ENCODE peak calls at places on chromosomes 11 and 22, in seven cellular contexts. One of them, this sample, is unnamed.

GRCh38 chr11:63508009-63508408 is 2.1 kb downstream of the LGALS12 start:
- DNase-seq in neuronal stem cell: peak; percentile 20
- DNase-seq in activated CD4-positive, alpha-beta T cell treated with anti-CD3 and anti-CD28 coated beads, Interleukin-2, amount 50 U/mL, for 1 hour: no peak
- DNase-seq in NCI-H774: no peak
- DNase-seq in stimulated activated CD4-positive, alpha-beta T cell treated with anti-CD3 and anti-CD28 coated beads, Interleukin-1b, Interleukin-23, amount 100 ng/mL, for 24 hours: no peak
- DNase-seq in naive thymus-derived CD8-positive, alpha-beta T cell: no peak
- DNase-seq in sciatic nerve: no peak
- DNase-seq in this sample: peak; percentile 64

GRCh38 chr11:120337133-120337895 is 1.1 kb downstream of the ARHGEF12 start:
- DNase-seq in neuronal stem cell: peak; percentile 23
- DNase-seq in NCI-H774: no peak
- DNase-seq in activated CD4-positive, alpha-beta T cell treated with anti-CD3 and anti-CD28 coated beads, Interleukin-2, amount 50 U/mL, for 1 hour: no peak
- DNase-seq in stimulated activated CD4-positive, alpha-beta T cell treated with anti-CD3 and anti-CD28 coated beads, Interleukin-1b, Interleukin-23, amount 100 ng/mL, for 24 hours: no peak
- DNase-seq in naive thymus-derived CD8-positive, alpha-beta T cell: no peak
- DNase-seq in sciatic nerve: peak; percentile 65
- DNase-seq in this sample: peak; percentile 66

GRCh38 chr11:59669611-59670009 is 773 bp upstream of the PATL1 start:
- DNase-seq in stimulated activated CD4-positive, alpha-beta T cell treated with anti-CD3 and anti-CD28 coated beads, Interleukin-1b, Interleukin-23, amount 100 ng/mL, for 24 hours: no peak
- DNase-seq in NCI-H774: no peak
- DNase-seq in sciatic nerve: peak; percentile 72
- DNase-seq in activated CD4-positive, alpha-beta T cell treated with anti-CD3 and anti-CD28 coated beads, Interleukin-2, amount 50 U/mL, for 1 hour: no peak
- DNase-seq in naive thymus-derived CD8-positive, alpha-beta T cell: no peak
- DNase-seq in neuronal stem cell: no peak
- DNase-seq in this sample: no peak

GRCh38 chr11:78397398-78397797 is 20.2 kb downstream of the GAB2 start:
- DNase-seq in sciatic nerve: no peak
- DNase-seq in activated CD4-positive, alpha-beta T cell treated with anti-CD3 and anti-CD28 coated beads, Interleukin-2, amount 50 U/mL, for 1 hour: no peak
- DNase-seq in stimulated activated CD4-positive, alpha-beta T cell treated with anti-CD3 and anti-CD28 coated beads, Interleukin-1b, Interleukin-23, amount 100 ng/mL, for 24 hours: no peak
- DNase-seq in NCI-H774: no peak
- DNase-seq in neuronal stem cell: no peak
- DNase-seq in naive thymus-derived CD8-positive, alpha-beta T cell: no peak
- DNase-seq in this sample: peak; percentile 71

GRCh38 chr22:36463783-36464184 is 17.7 kb downstream of the TXN2 start:
- DNase-seq in naive thymus-derived CD8-positive, alpha-beta T cell: no peak
- DNase-seq in sciatic nerve: no peak
- DNase-seq in neuronal stem cell: no peak
- DNase-seq in activated CD4-positive, alpha-beta T cell treated with anti-CD3 and anti-CD28 coated beads, Interleukin-2, amount 50 U/mL, for 1 hour: no peak
- DNase-seq in stimulated activated CD4-positive, alpha-beta T cell treated with anti-CD3 and anti-CD28 coated beads, Interleukin-1b, Interleukin-23, amount 100 ng/mL, for 24 hours: no peak
- DNase-seq in NCI-H774: no peak
- DNase-seq in this sample: no peak

GRCh38 chr11:73969991-73970800 is 12.4 kb downstream of the UCP2 start:
- DNase-seq in NCI-H774: no peak
- DNase-seq in sciatic nerve: no peak
- DNase-seq in activated CD4-positive, alpha-beta T cell treated with anti-CD3 and anti-CD28 coated beads, Interleukin-2, amount 50 U/mL, for 1 hour: no peak
- DNase-seq in stimulated activated CD4-positive, alpha-beta T cell treated with anti-CD3 and anti-CD28 coated beads, Interleukin-1b, Interleukin-23, amount 100 ng/mL, for 24 hours: no peak
- DNase-seq in naive thymus-derived CD8-positive, alpha-beta T cell: peak; percentile 43
- DNase-seq in neuronal stem cell: no peak
- DNase-seq in this sample: no peak

GRCh38 chr11:123580557-123581275 is 73.7 kb downstream of the SCN3B start:
- DNase-seq in neuronal stem cell: peak; percentile 54
- DNase-seq in stimulated activated CD4-positive, alpha-beta T cell treated with anti-CD3 and anti-CD28 coated beads, Interleukin-1b, Interleukin-23, amount 100 ng/mL, for 24 hours: peak; percentile 44
- DNase-seq in activated CD4-positive, alpha-beta T cell treated with anti-CD3 and anti-CD28 coated beads, Interleukin-2, amount 50 U/mL, for 1 hour: peak; percentile 64
- DNase-seq in naive thymus-derived CD8-positive, alpha-beta T cell: peak; percentile 37
- DNase-seq in sciatic nerve: peak; percentile 72
- DNase-seq in NCI-H774: peak; percentile 83
- DNase-seq in this sample: peak; percentile 64

GRCh38 chr22:24155597-24156145 is 25.6 kb upstream of the SUSD2 start:
- DNase-seq in NCI-H774: no peak
- DNase-seq in activated CD4-positive, alpha-beta T cell treated with anti-CD3 and anti-CD28 coated beads, Interleukin-2, amount 50 U/mL, for 1 hour: peak; percentile 46
- DNase-seq in neuronal stem cell: peak; percentile 30
- DNase-seq in naive thymus-derived CD8-positive, alpha-beta T cell: peak; percentile 17
- DNase-seq in sciatic nerve: peak; percentile 86
- DNase-seq in stimulated activated CD4-positive, alpha-beta T cell treated with anti-CD3 and anti-CD28 coated beads, Interleukin-1b, Interleukin-23, amount 100 ng/mL, for 24 hours: no peak
- DNase-seq in this sample: peak; percentile 64

GRCh38 chr11:8111636-8112035 is 30.6 kb downstream of the TUB start:
- DNase-seq in stimulated activated CD4-positive, alpha-beta T cell treated with anti-CD3 and anti-CD28 coated beads, Interleukin-1b, Interleukin-23, amount 100 ng/mL, for 24 hours: no peak
- DNase-seq in naive thymus-derived CD8-positive, alpha-beta T cell: no peak
- DNase-seq in NCI-H774: no peak
- DNase-seq in neuronal stem cell: no peak
- DNase-seq in sciatic nerve: no peak
- DNase-seq in activated CD4-positive, alpha-beta T cell treated with anti-CD3 and anti-CD28 coated beads, Interleukin-2, amount 50 U/mL, for 1 hour: no peak
- DNase-seq in this sample: no peak

GRCh38 chr22:43562843-43563242 is 151.0 kb downstream of the MPPED1 start:
- DNase-seq in naive thymus-derived CD8-positive, alpha-beta T cell: no peak
- DNase-seq in NCI-H774: no peak
- DNase-seq in sciatic nerve: no peak
- DNase-seq in stimulated activated CD4-positive, alpha-beta T cell treated with anti-CD3 and anti-CD28 coated beads, Interleukin-1b, Interleukin-23, amount 100 ng/mL, for 24 hours: no peak
- DNase-seq in neuronal stem cell: no peak
- DNase-seq in activated CD4-positive, alpha-beta T cell treated with anti-CD3 and anti-CD28 coated beads, Interleukin-2, amount 50 U/mL, for 1 hour: no peak
- DNase-seq in this sample: no peak

GRCh38 chr22:43829448-43829821 is 17.3 kb upstream of the EFCAB6 start:
- DNase-seq in NCI-H774: no peak
- DNase-seq in activated CD4-positive, alpha-beta T cell treated with anti-CD3 and anti-CD28 coated beads, Interleukin-2, amount 50 U/mL, for 1 hour: no peak
- DNase-seq in neuronal stem cell: no peak
- DNase-seq in stimulated activated CD4-positive, alpha-beta T cell treated with anti-CD3 and anti-CD28 coated beads, Interleukin-1b, Interleukin-23, amount 100 ng/mL, for 24 hours: no peak
- DNase-seq in sciatic nerve: peak; percentile 49
- DNase-seq in naive thymus-derived CD8-positive, alpha-beta T cell: no peak
- DNase-seq in this sample: no peak

GRCh38 chr11:129089279-129089678 is 102.8 kb downstream of the ARHGAP32 start:
- DNase-seq in neuronal stem cell: no peak
- DNase-seq in activated CD4-positive, alpha-beta T cell treated with anti-CD3 and anti-CD28 coated beads, Interleukin-2, amount 50 U/mL, for 1 hour: no peak
- DNase-seq in naive thymus-derived CD8-positive, alpha-beta T cell: no peak
- DNase-seq in NCI-H774: no peak
- DNase-seq in sciatic nerve: no peak
- DNase-seq in stimulated activated CD4-positive, alpha-beta T cell treated with anti-CD3 and anti-CD28 coated beads, Interleukin-1b, Interleukin-23, amount 100 ng/mL, for 24 hours: no peak
- DNase-seq in this sample: no peak

GRCh38 chr22:23478175-23478574 is 101.9 kb downstream of the IGLL1 start:
- DNase-seq in naive thymus-derived CD8-positive, alpha-beta T cell: no peak
- DNase-seq in sciatic nerve: no peak
- DNase-seq in stimulated activated CD4-positive, alpha-beta T cell treated with anti-CD3 and anti-CD28 coated beads, Interleukin-1b, Interleukin-23, amount 100 ng/mL, for 24 hours: no peak
- DNase-seq in neuronal stem cell: no peak
- DNase-seq in NCI-H774: no peak
- DNase-seq in activated CD4-positive, alpha-beta T cell treated with anti-CD3 and anti-CD28 coated beads, Interleukin-2, amount 50 U/mL, for 1 hour: no peak
- DNase-seq in this sample: no peak

GRCh38 chr11:3199537-3200295 is 18.9 kb downstream of the MRGPRG start:
- DNase-seq in stimulated activated CD4-positive, alpha-beta T cell treated with anti-CD3 and anti-CD28 coated beads, Interleukin-1b, Interleukin-23, amount 100 ng/mL, for 24 hours: no peak
- DNase-seq in sciatic nerve: no peak
- DNase-seq in NCI-H774: no peak
- DNase-seq in activated CD4-positive, alpha-beta T cell treated with anti-CD3 and anti-CD28 coated beads, Interleukin-2, amount 50 U/mL, for 1 hour: no peak
- DNase-seq in naive thymus-derived CD8-positive, alpha-beta T cell: no peak
- DNase-seq in neuronal stem cell: no peak
- DNase-seq in this sample: no peak

GRCh38 chr11:117444256-117445096 is 116.8 kb downstream of the CEP164 start:
- DNase-seq in neuronal stem cell: no peak
- DNase-seq in activated CD4-positive, alpha-beta T cell treated with anti-CD3 and anti-CD28 coated beads, Interleukin-2, amount 50 U/mL, for 1 hour: no peak
- DNase-seq in naive thymus-derived CD8-positive, alpha-beta T cell: no peak
- DNase-seq in NCI-H774: no peak
- DNase-seq in stimulated activated CD4-positive, alpha-beta T cell treated with anti-CD3 and anti-CD28 coated beads, Interleukin-1b, Interleukin-23, amount 100 ng/mL, for 24 hours: no peak
- DNase-seq in sciatic nerve: no peak
- DNase-seq in this sample: no peak

GRCh38 chr11:6856871-6857270 is 6.0 kb upstream of the OR10A2 start:
- DNase-seq in neuronal stem cell: no peak
- DNase-seq in activated CD4-positive, alpha-beta T cell treated with anti-CD3 and anti-CD28 coated beads, Interleukin-2, amount 50 U/mL, for 1 hour: no peak
- DNase-seq in NCI-H774: no peak
- DNase-seq in naive thymus-derived CD8-positive, alpha-beta T cell: no peak
- DNase-seq in sciatic nerve: no peak
- DNase-seq in stimulated activated CD4-positive, alpha-beta T cell treated with anti-CD3 and anti-CD28 coated beads, Interleukin-1b, Interleukin-23, amount 100 ng/mL, for 24 hours: no peak
- DNase-seq in this sample: no peak

GRCh38 chr11:79437274-79437980 is 3.4 kb downstream of the TENM4 start:
- DNase-seq in naive thymus-derived CD8-positive, alpha-beta T cell: no peak
- DNase-seq in sciatic nerve: peak; percentile 81
- DNase-seq in neuronal stem cell: peak; percentile 69
- DNase-seq in stimulated activated CD4-positive, alpha-beta T cell treated with anti-CD3 and anti-CD28 coated beads, Interleukin-1b, Interleukin-23, amount 100 ng/mL, for 24 hours: no peak
- DNase-seq in NCI-H774: peak; percentile 60
- DNase-seq in activated CD4-positive, alpha-beta T cell treated with anti-CD3 and anti-CD28 coated beads, Interleukin-2, amount 50 U/mL, for 1 hour: no peak
- DNase-seq in this sample: no peak

GRCh38 chr11:61680622-61681191 is 516 bp downstream of the DAGLA start:
- DNase-seq in naive thymus-derived CD8-positive, alpha-beta T cell: no peak
- DNase-seq in NCI-H774: no peak
- DNase-seq in activated CD4-positive, alpha-beta T cell treated with anti-CD3 and anti-CD28 coated beads, Interleukin-2, amount 50 U/mL, for 1 hour: no peak
- DNase-seq in sciatic nerve: no peak
- DNase-seq in stimulated activated CD4-positive, alpha-beta T cell treated with anti-CD3 and anti-CD28 coated beads, Interleukin-1b, Interleukin-23, amount 100 ng/mL, for 24 hours: no peak
- DNase-seq in neuronal stem cell: no peak
- DNase-seq in this sample: no peak

GRCh38 chr11:46242462-46242960 is 35.0 kb upstream of the CREB3L1 start:
- DNase-seq in naive thymus-derived CD8-positive, alpha-beta T cell: no peak
- DNase-seq in neuronal stem cell: no peak
- DNase-seq in stimulated activated CD4-positive, alpha-beta T cell treated with anti-CD3 and anti-CD28 coated beads, Interleukin-1b, Interleukin-23, amount 100 ng/mL, for 24 hours: no peak
- DNase-seq in sciatic nerve: no peak
- DNase-seq in activated CD4-positive, alpha-beta T cell treated with anti-CD3 and anti-CD28 coated beads, Interleukin-2, amount 50 U/mL, for 1 hour: no peak
- DNase-seq in NCI-H774: no peak
- DNase-seq in this sample: no peak

GRCh38 chr22:27888310-27888709 is 30.7 kb downstream of the PITPNB start:
- DNase-seq in neuronal stem cell: no peak
- DNase-seq in stimulated activated CD4-positive, alpha-beta T cell treated with anti-CD3 and anti-CD28 coated beads, Interleukin-1b, Interleukin-23, amount 100 ng/mL, for 24 hours: no peak
- DNase-seq in NCI-H774: no peak
- DNase-seq in sciatic nerve: no peak
- DNase-seq in naive thymus-derived CD8-positive, alpha-beta T cell: no peak
- DNase-seq in activated CD4-positive, alpha-beta T cell treated with anti-CD3 and anti-CD28 coated beads, Interleukin-2, amount 50 U/mL, for 1 hour: no peak
- DNase-seq in this sample: no peak

GRCh38 chr11:129090056-129090455 is 102.1 kb downstream of the ARHGAP32 start:
- DNase-seq in NCI-H774: no peak
- DNase-seq in neuronal stem cell: no peak
- DNase-seq in activated CD4-positive, alpha-beta T cell treated with anti-CD3 and anti-CD28 coated beads, Interleukin-2, amount 50 U/mL, for 1 hour: no peak
- DNase-seq in stimulated activated CD4-positive, alpha-beta T cell treated with anti-CD3 and anti-CD28 coated beads, Interleukin-1b, Interleukin-23, amount 100 ng/mL, for 24 hours: no peak
- DNase-seq in naive thymus-derived CD8-positive, alpha-beta T cell: no peak
- DNase-seq in sciatic nerve: no peak
- DNase-seq in this sample: no peak

GRCh38 chr11:131737357-131737756 is 366.9 kb downstream of the NTM start:
- DNase-seq in stimulated activated CD4-positive, alpha-beta T cell treated with anti-CD3 and anti-CD28 coated beads, Interleukin-1b, Interleukin-23, amount 100 ng/mL, for 24 hours: no peak
- DNase-seq in naive thymus-derived CD8-positive, alpha-beta T cell: no peak
- DNase-seq in neuronal stem cell: no peak
- DNase-seq in activated CD4-positive, alpha-beta T cell treated with anti-CD3 and anti-CD28 coated beads, Interleukin-2, amount 50 U/mL, for 1 hour: no peak
- DNase-seq in sciatic nerve: no peak
- DNase-seq in NCI-H774: no peak
- DNase-seq in this sample: no peak

GRCh38 chr11:2739531-2740274 is 39.9 kb upstream of the KCNQ1OT1 start:
- DNase-seq in NCI-H774: no peak
- DNase-seq in activated CD4-positive, alpha-beta T cell treated with anti-CD3 and anti-CD28 coated beads, Interleukin-2, amount 50 U/mL, for 1 hour: no peak
- DNase-seq in stimulated activated CD4-positive, alpha-beta T cell treated with anti-CD3 and anti-CD28 coated beads, Interleukin-1b, Interleukin-23, amount 100 ng/mL, for 24 hours: no peak
- DNase-seq in neuronal stem cell: no peak
- DNase-seq in sciatic nerve: no peak
- DNase-seq in naive thymus-derived CD8-positive, alpha-beta T cell: no peak
- DNase-seq in this sample: no peak

GRCh38 chr11:73978576-73979086 is 4.0 kb downstream of the UCP2 start:
- DNase-seq in sciatic nerve: peak; percentile 17
- DNase-seq in activated CD4-positive, alpha-beta T cell treated with anti-CD3 and anti-CD28 coated beads, Interleukin-2, amount 50 U/mL, for 1 hour: no peak
- DNase-seq in NCI-H774: no peak
- DNase-seq in naive thymus-derived CD8-positive, alpha-beta T cell: no peak
- DNase-seq in stimulated activated CD4-positive, alpha-beta T cell treated with anti-CD3 and anti-CD28 coated beads, Interleukin-1b, Interleukin-23, amount 100 ng/mL, for 24 hours: no peak
- DNase-seq in neuronal stem cell: no peak
- DNase-seq in this sample: no peak

GRCh38 chr11:130523166-130523565 is 74.7 kb downstream of the ADAMTS15 start:
- DNase-seq in naive thymus-derived CD8-positive, alpha-beta T cell: no peak
- DNase-seq in stimulated activated CD4-positive, alpha-beta T cell treated with anti-CD3 and anti-CD28 coated beads, Interleukin-1b, Interleukin-23, amount 100 ng/mL, for 24 hours: no peak
- DNase-seq in sciatic nerve: no peak
- DNase-seq in NCI-H774: no peak
- DNase-seq in neuronal stem cell: no peak
- DNase-seq in activated CD4-positive, alpha-beta T cell treated with anti-CD3 and anti-CD28 coated beads, Interleukin-2, amount 50 U/mL, for 1 hour: no peak
- DNase-seq in this sample: no peak

GRCh38 chr22:44091751-44092150 is 67.6 kb downstream of the PARVB start:
- DNase-seq in neuronal stem cell: no peak
- DNase-seq in activated CD4-positive, alpha-beta T cell treated with anti-CD3 and anti-CD28 coated beads, Interleukin-2, amount 50 U/mL, for 1 hour: no peak
- DNase-seq in naive thymus-derived CD8-positive, alpha-beta T cell: no peak
- DNase-seq in NCI-H774: no peak
- DNase-seq in stimulated activated CD4-positive, alpha-beta T cell treated with anti-CD3 and anti-CD28 coated beads, Interleukin-1b, Interleukin-23, amount 100 ng/mL, for 24 hours: no peak
- DNase-seq in sciatic nerve: no peak
- DNase-seq in this sample: no peak

GRCh38 chr22:30705710-30706651 is 11.3 kb downstream of the OSBP2 start:
- DNase-seq in activated CD4-positive, alpha-beta T cell treated with anti-CD3 and anti-CD28 coated beads, Interleukin-2, amount 50 U/mL, for 1 hour: no peak
- DNase-seq in neuronal stem cell: no peak
- DNase-seq in sciatic nerve: no peak
- DNase-seq in naive thymus-derived CD8-positive, alpha-beta T cell: no peak
- DNase-seq in stimulated activated CD4-positive, alpha-beta T cell treated with anti-CD3 and anti-CD28 coated beads, Interleukin-1b, Interleukin-23, amount 100 ng/mL, for 24 hours: no peak
- DNase-seq in NCI-H774: no peak
- DNase-seq in this sample: peak; percentile 22

GRCh38 chr11:60118333-60118732 is 29.9 kb downstream of the MS4A2 start:
- DNase-seq in NCI-H774: no peak
- DNase-seq in naive thymus-derived CD8-positive, alpha-beta T cell: no peak
- DNase-seq in neuronal stem cell: no peak
- DNase-seq in sciatic nerve: no peak
- DNase-seq in stimulated activated CD4-positive, alpha-beta T cell treated with anti-CD3 and anti-CD28 coated beads, Interleukin-1b, Interleukin-23, amount 100 ng/mL, for 24 hours: no peak
- DNase-seq in activated CD4-positive, alpha-beta T cell treated with anti-CD3 and anti-CD28 coated beads, Interleukin-2, amount 50 U/mL, for 1 hour: no peak
- DNase-seq in this sample: no peak

GRCh38 chr11:65432133-65432650 is 9.6 kb downstream of the NEAT1 start:
- DNase-seq in naive thymus-derived CD8-positive, alpha-beta T cell: no peak
- DNase-seq in sciatic nerve: no peak
- DNase-seq in stimulated activated CD4-positive, alpha-beta T cell treated with anti-CD3 and anti-CD28 coated beads, Interleukin-1b, Interleukin-23, amount 100 ng/mL, for 24 hours: no peak
- DNase-seq in activated CD4-positive, alpha-beta T cell treated with anti-CD3 and anti-CD28 coated beads, Interleukin-2, amount 50 U/mL, for 1 hour: no peak
- DNase-seq in NCI-H774: no peak
- DNase-seq in neuronal stem cell: no peak
- DNase-seq in this sample: peak; percentile 33

GRCh38 chr11:11816511-11817319 is 25.1 kb upstream of the USP47 start:
- DNase-seq in sciatic nerve: no peak
- DNase-seq in NCI-H774: no peak
- DNase-seq in stimulated activated CD4-positive, alpha-beta T cell treated with anti-CD3 and anti-CD28 coated beads, Interleukin-1b, Interleukin-23, amount 100 ng/mL, for 24 hours: no peak
- DNase-seq in neuronal stem cell: no peak
- DNase-seq in activated CD4-positive, alpha-beta T cell treated with anti-CD3 and anti-CD28 coated beads, Interleukin-2, amount 50 U/mL, for 1 hour: no peak
- DNase-seq in naive thymus-derived CD8-positive, alpha-beta T cell: no peak
- DNase-seq in this sample: peak; percentile 19

GRCh38 chr11:25691959-25692358 is 640.0 kb upstream of the ANO3 start:
- DNase-seq in activated CD4-positive, alpha-beta T cell treated with anti-CD3 and anti-CD28 coated beads, Interleukin-2, amount 50 U/mL, for 1 hour: no peak
- DNase-seq in stimulated activated CD4-positive, alpha-beta T cell treated with anti-CD3 and anti-CD28 coated beads, Interleukin-1b, Interleukin-23, amount 100 ng/mL, for 24 hours: no peak
- DNase-seq in naive thymus-derived CD8-positive, alpha-beta T cell: no peak
- DNase-seq in neuronal stem cell: no peak
- DNase-seq in NCI-H774: no peak
- DNase-seq in sciatic nerve: no peak
- DNase-seq in this sample: no peak

GRCh38 chr11:44305643-44306468 is 4.1 kb downstream of the ALX4 start:
- DNase-seq in naive thymus-derived CD8-positive, alpha-beta T cell: no peak
- DNase-seq in NCI-H774: no peak
- DNase-seq in stimulated activated CD4-positive, alpha-beta T cell treated with anti-CD3 and anti-CD28 coated beads, Interleukin-1b, Interleukin-23, amount 100 ng/mL, for 24 hours: no peak
- DNase-seq in sciatic nerve: no peak
- DNase-seq in activated CD4-positive, alpha-beta T cell treated with anti-CD3 and anti-CD28 coated beads, Interleukin-2, amount 50 U/mL, for 1 hour: no peak
- DNase-seq in neuronal stem cell: no peak
- DNase-seq in this sample: peak; percentile 26

GRCh38 chr22:23231471-23232093 is 51.3 kb downstream of the BCR start:
- DNase-seq in NCI-H774: no peak
- DNase-seq in activated CD4-positive, alpha-beta T cell treated with anti-CD3 and anti-CD28 coated beads, Interleukin-2, amount 50 U/mL, for 1 hour: no peak
- DNase-seq in sciatic nerve: no peak
- DNase-seq in neuronal stem cell: no peak
- DNase-seq in stimulated activated CD4-positive, alpha-beta T cell treated with anti-CD3 and anti-CD28 coated beads, Interleukin-1b, Interleukin-23, amount 100 ng/mL, for 24 hours: no peak
- DNase-seq in naive thymus-derived CD8-positive, alpha-beta T cell: no peak
- DNase-seq in this sample: no peak

GRCh38 chr11:17410606-17411379 is 22.3 kb upstream of the KCNJ11 start:
- DNase-seq in stimulated activated CD4-positive, alpha-beta T cell treated with anti-CD3 and anti-CD28 coated beads, Interleukin-1b, Interleukin-23, amount 100 ng/mL, for 24 hours: no peak
- DNase-seq in NCI-H774: no peak
- DNase-seq in neuronal stem cell: no peak
- DNase-seq in naive thymus-derived CD8-positive, alpha-beta T cell: no peak
- DNase-seq in sciatic nerve: no peak
- DNase-seq in activated CD4-positive, alpha-beta T cell treated with anti-CD3 and anti-CD28 coated beads, Interleukin-2, amount 50 U/mL, for 1 hour: no peak
- DNase-seq in this sample: no peak

GRCh38 chr22:46070215-46070721 is 80.1 kb upstream of the PPARA start:
- DNase-seq in sciatic nerve: peak; percentile 89
- DNase-seq in naive thymus-derived CD8-positive, alpha-beta T cell: no peak
- DNase-seq in neuronal stem cell: no peak
- DNase-seq in NCI-H774: no peak
- DNase-seq in activated CD4-positive, alpha-beta T cell treated with anti-CD3 and anti-CD28 coated beads, Interleukin-2, amount 50 U/mL, for 1 hour: no peak
- DNase-seq in stimulated activated CD4-positive, alpha-beta T cell treated with anti-CD3 and anti-CD28 coated beads, Interleukin-1b, Interleukin-23, amount 100 ng/mL, for 24 hours: no peak
- DNase-seq in this sample: no peak

GRCh38 chr11:101288392-101288791 is 158.8 kb upstream of the PGR start:
- DNase-seq in activated CD4-positive, alpha-beta T cell treated with anti-CD3 and anti-CD28 coated beads, Interleukin-2, amount 50 U/mL, for 1 hour: no peak
- DNase-seq in stimulated activated CD4-positive, alpha-beta T cell treated with anti-CD3 and anti-CD28 coated beads, Interleukin-1b, Interleukin-23, amount 100 ng/mL, for 24 hours: no peak
- DNase-seq in neuronal stem cell: no peak
- DNase-seq in sciatic nerve: no peak
- DNase-seq in naive thymus-derived CD8-positive, alpha-beta T cell: no peak
- DNase-seq in NCI-H774: no peak
- DNase-seq in this sample: no peak

GRCh38 chr11:81570669-81571068 is 1163.0 kb downstream of the FAM181B start:
- DNase-seq in neuronal stem cell: no peak
- DNase-seq in activated CD4-positive, alpha-beta T cell treated with anti-CD3 and anti-CD28 coated beads, Interleukin-2, amount 50 U/mL, for 1 hour: no peak
- DNase-seq in NCI-H774: no peak
- DNase-seq in naive thymus-derived CD8-positive, alpha-beta T cell: no peak
- DNase-seq in stimulated activated CD4-positive, alpha-beta T cell treated with anti-CD3 and anti-CD28 coated beads, Interleukin-1b, Interleukin-23, amount 100 ng/mL, for 24 hours: no peak
- DNase-seq in sciatic nerve: no peak
- DNase-seq in this sample: no peak